ENCODE peak calls at places on chromosomes 11 and 22, in six cellular contexts. K is neuronal stem cell, I is H9, C is mesenchymal stem cell, M is H1, X is IMR-90. W is an unnamed sample.
A peak's percentile ranks its signal among the peaks of the same experiment; 100 is the strongest.

GRCh38 chr11:110169738-110170137 is 76.5 kb downstream of the ZC3H12C start:
- DNase-seq in X (no peak), C (no peak), K (no peak), I (no peak), M (no peak), W (no peak)

GRCh38 chr11:101470414-101470813 is 113.4 kb downstream of the TRPC6 start:
- DNase-seq in C (peak; percentile 56), K (no peak), I (no peak), X (peak; percentile 22), M (no peak), W (no peak)

GRCh38 chr11:1074244-1075221 is at the start of gene MUC2:
- DNase-seq in I (no peak), M (no peak), K (no peak), C (no peak), X (no peak), W (no peak)

GRCh38 chr22:45631140-45631539 is 40.5 kb upstream of the ATXN10 start:
- DNase-seq in I (peak; percentile 81), X (no peak), K (no peak), C (no peak), M (no peak), W (no peak)

GRCh38 chr11:64364911-64365310 is 5.9 kb downstream of the RPS6KA4 start:
- DNase-seq in K (no peak), X (no peak), M (no peak), C (no peak), I (no peak), W (no peak)

GRCh38 chr11:12685229-12685628 is 11.0 kb downstream of the TEAD1 start:
- DNase-seq in K (no peak), C (no peak), M (no peak), X (no peak), I (no peak), W (no peak)

GRCh38 chr11:77191823-77192495 is 63.9 kb downstream of the MYO7A start:
- DNase-seq in C (peak; percentile 54), K (peak; percentile 64), X (peak; percentile 20), I (peak; percentile 97), M (peak; percentile 88), W (no peak)

GRCh38 chr22:22926359-22927195 is 39.0 kb downstream of the IGLL5 start:
- DNase-seq in X (no peak), C (no peak), K (no peak), M (no peak), I (no peak), W (no peak)

GRCh38 chr11:33207408-33207985 is 46.2 kb upstream of the CSTF3 start:
- DNase-seq in M (no peak), C (no peak), K (no peak), X (peak; percentile 27), I (no peak), W (no peak)

GRCh38 chr11:8685820-8686219 is 3.2 kb downstream of the RPL27A start:
- DNase-seq in C (no peak), M (no peak), X (no peak), K (no peak), I (no peak), W (no peak)

GRCh38 chr11:69834811-69835800 is 15.9 kb upstream of the FGF3 start:
- DNase-seq in M (no peak), X (no peak), I (peak; percentile 51), K (no peak), C (no peak), W (no peak)

GRCh38 chr22:17699696-17700330 is 61.3 kb downstream of the BCL2L13 start:
- DNase-seq in I (no peak), X (no peak), M (no peak), K (no peak), C (no peak), W (no peak)

GRCh38 chr22:39283312-39284141 is 35.9 kb downstream of the RPL3 start:
- DNase-seq in M (no peak), K (no peak), C (peak; percentile 93), I (no peak), X (peak; percentile 26), W (peak; percentile 97)

GRCh38 chr11:61121917-61122316 is 19.6 kb downstream of the CD5 start:
- DNase-seq in I (no peak), M (no peak), C (no peak), X (no peak), K (no peak), W (peak; percentile 13)

GRCh38 chr22:33579448-33580093 is 340.7 kb downstream of the LARGE1 start:
- DNase-seq in K (peak; percentile 53), X (peak; percentile 38), I (peak; percentile 82), M (peak; percentile 53), C (peak; percentile 55), W (peak; percentile 49)

GRCh38 chr22:30922151-30922611 is 46.4 kb downstream of the MORC2 start:
- DNase-seq in K (no peak), C (no peak), M (no peak), X (peak; percentile 27), I (no peak), W (peak; percentile 61)

GRCh38 chr11:27703453-27703852 is 3.2 kb upstream of the BDNF start:
- DNase-seq in M (no peak), C (peak; percentile 82), I (no peak), X (peak; percentile 89), K (no peak), W (peak; percentile 49)

GRCh38 chr11:115699733-115700132 is 195.5 kb upstream of the CADM1 start:
- DNase-seq in X (peak; percentile 80), M (no peak), K (no peak), C (no peak), I (no peak), W (no peak)

GRCh38 chr11:70468256-70469230 is 70.2 kb downstream of the CTTN start:
- DNase-seq in K (no peak), X (no peak), I (no peak), C (no peak), M (no peak), W (peak; percentile 33)

GRCh38 chr11:13970986-13971385 is 8.5 kb downstream of the SPON1 start:
- DNase-seq in X (no peak), I (peak; percentile 55), C (no peak), K (no peak), M (no peak), W (no peak)

GRCh38 chr11:46427364-46427763 is 35.8 kb upstream of the CHRM4 start:
- DNase-seq in C (no peak), M (peak; percentile 46), I (peak; percentile 66), X (peak; percentile 11), K (no peak), W (no peak)

GRCh38 chr11:133955091-133955846 is 1.5 kb downstream of the IGSF9B start:
- DNase-seq in M (no peak), C (no peak), I (no peak), X (no peak), K (no peak), W (peak; percentile 46)

GRCh38 chr11:60970890-60971289 is 590 bp upstream of the CD6 start:
- DNase-seq in I (no peak), C (no peak), X (no peak), K (no peak), M (no peak), W (no peak)

GRCh38 chr11:134537941-134538340 is 125.9 kb upstream of the B3GAT1 start:
- DNase-seq in I (peak; percentile 20), M (no peak), X (no peak), K (no peak), C (no peak), W (no peak)

GRCh38 chr22:27624705-27625104 is 176.9 kb downstream of the MN1 start:
- DNase-seq in I (no peak), X (no peak), C (no peak), M (no peak), K (no peak), W (no peak)

GRCh38 chr11:100719362-100719761 is 32.3 kb downstream of the ARHGAP42 start:
- DNase-seq in I (peak; percentile 82), C (peak; percentile 90), X (peak; percentile 42), M (peak; percentile 19), K (no peak), W (peak; percentile 13)

GRCh38 chr11:61736310-61736709 is 16.1 kb upstream of the MYRF start:
- DNase-seq in C (no peak), M (no peak), I (no peak), K (no peak), X (no peak), W (no peak)

DNA sequence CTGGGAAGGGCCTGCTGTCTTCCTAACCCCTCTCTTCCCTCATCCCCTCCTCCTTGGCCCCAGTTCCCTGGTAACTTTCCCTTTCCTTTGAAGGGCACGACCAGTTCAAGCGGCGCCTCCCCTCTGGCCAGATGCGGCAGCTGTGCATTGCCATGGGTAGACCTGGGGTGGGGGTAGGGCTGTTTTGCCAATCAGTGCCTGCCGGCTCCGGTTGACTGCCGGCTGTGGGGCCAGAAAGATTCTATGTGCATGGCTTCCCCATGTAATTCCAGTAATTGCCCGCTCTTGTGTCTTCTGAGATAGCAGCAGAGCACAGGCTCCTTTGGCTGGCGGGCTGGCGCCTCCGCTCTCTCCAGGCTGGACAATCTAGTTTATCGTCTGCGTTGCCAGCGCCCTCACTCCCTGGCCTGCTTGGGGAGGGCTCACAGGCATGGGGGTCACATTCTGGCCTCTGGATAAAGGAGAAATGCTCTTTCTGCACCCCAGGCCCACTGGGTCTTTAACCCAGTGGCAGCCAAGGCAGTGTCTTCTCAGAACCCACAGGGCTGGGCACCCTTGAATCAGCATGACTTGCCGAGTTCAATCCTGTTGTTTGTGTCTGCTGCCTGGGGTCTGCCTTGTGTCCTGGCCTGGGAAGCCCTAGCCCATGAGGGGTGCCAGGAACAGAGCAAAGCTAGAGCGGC is 9.4 kb downstream of the SIDT2 start:
- DNase-seq in X (no peak), C (no peak), K (no peak), I (no peak), M (no peak), W (no peak)
- H4K91ac ChIP-seq in X (no peak overlapping the region), C (no peak overlapping the region), K (no peak overlapping the region), I (no peak overlapping the region), M (no peak overlapping the region), W (no peak overlapping the region)

GRCh38 chr11:9861860-9862725 is 198.2 kb downstream of the SWAP70 start:
- DNase-seq in I (peak; percentile 67), X (peak; percentile 75), C (peak; percentile 64), K (peak; percentile 44), M (no peak), W (peak; percentile 84)
- H2AFZ ChIP-seq in I (no peak overlapping the region), X (no peak overlapping the region), C (no peak overlapping the region), K (no peak overlapping the region), M (no peak overlapping the region), W (no peak overlapping the region)

DNA sequence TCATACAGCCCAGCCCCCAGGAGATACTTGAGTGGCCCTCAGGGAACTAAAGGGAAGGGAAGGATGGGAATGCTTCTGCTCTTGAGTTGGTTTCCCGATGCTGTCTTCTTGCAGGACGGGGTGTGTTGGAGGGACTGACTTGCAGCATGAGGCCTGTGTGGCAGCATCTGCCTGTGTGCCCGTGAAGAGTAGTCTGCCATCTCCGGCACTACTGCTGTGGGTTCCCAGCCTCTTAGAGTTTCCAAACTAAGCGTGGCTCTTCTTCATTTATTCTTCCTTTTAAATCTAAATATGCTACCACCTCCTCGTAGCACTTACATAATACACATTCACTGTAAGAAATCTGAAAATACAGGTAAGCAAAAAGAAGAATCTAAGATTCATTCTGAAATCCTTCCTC is 12.8 kb downstream of the EXT2 start:
- DNase-seq in M (no peak), X (no peak), K (no peak), I (no peak), C (no peak), W (no peak)
- H4K91ac ChIP-seq in M (no peak overlapping the region), X (no peak overlapping the region), K (no peak overlapping the region), I (no peak overlapping the region), C (no peak overlapping the region), W (no peak overlapping the region)

DNA sequence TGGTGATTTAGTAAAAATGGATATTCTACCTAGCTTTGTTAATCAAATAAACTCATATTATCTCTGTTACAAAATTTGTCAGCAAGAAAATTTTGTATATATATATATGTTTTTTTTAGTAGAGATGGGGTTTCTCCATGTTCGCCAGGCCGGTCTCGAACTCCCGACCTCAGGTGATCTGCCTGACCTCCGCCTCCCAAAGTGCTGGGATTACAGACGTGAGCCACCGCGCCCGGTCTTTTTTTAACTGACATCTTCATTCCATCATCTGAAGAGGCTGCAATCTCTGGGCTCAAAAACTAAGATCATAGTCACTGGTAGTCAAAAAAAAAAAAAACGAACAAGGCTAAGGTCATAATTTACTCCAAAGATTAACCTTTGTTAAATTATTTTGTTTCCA is 5.3 kb upstream of the KLHDC7B start:
- DNase-seq in I (no peak), C (no peak), X (no peak), K (no peak), M (no peak), W (no peak)
- H2AFZ ChIP-seq in I (no peak overlapping the region), C (no peak overlapping the region), X (no peak overlapping the region), K (no peak overlapping the region), M (no peak overlapping the region), W (no peak overlapping the region)